ENCODE peak calls at places on chromosome 13, in four cellular contexts. T is GM06990, N is ovary, F is ascending aorta. P is an unnamed sample.

GRCh38 chr13:24997367-24997967 is 98.5 kb upstream of the PABPC3 start:
- DNase-seq in T (no peak), N (no peak), F (no peak), P (no peak)

GRCh38 chr13:38045278-38046048 is 175.9 kb upstream of the TRPC4 start:
- DNase-seq in T (no peak), N (no peak), F (no peak), P (no peak)

GRCh38 chr13:49304763-49305695 is 57.3 kb downstream of the CDADC1 start:
- DNase-seq in T (no peak), N (no peak), F (no peak), P (no peak)

GRCh38 chr13:114064516-114065140 is 67.8 kb downstream of the RASA3 start:
- DNase-seq in T (no peak), N (peak), F (no peak), P (no peak)

GRCh38 chr13:91722267-91722884 is 324.0 kb downstream of the GPC5 start:
- DNase-seq in T (no peak), N (no peak), F (no peak), P (no peak)

GRCh38 chr13:105817498-105817897 is 718.0 kb downstream of the EFNB2 start:
- DNase-seq in T (no peak), N (no peak), F (no peak), P (no peak)

GRCh38 chr13:110499621-110500281 is 61.8 kb downstream of the RAB20 start:
- DNase-seq in T (no peak), N (no peak), F (no peak), P (no peak)

GRCh38 chr13:51823861-51824260 is 19.9 kb upstream of the DHRS12 start:
- DNase-seq in T (no peak), N (no peak), F (no peak), P (no peak)

GRCh38 chr13:79318664-79319063 is 87.4 kb downstream of the RBM26 start:
- DNase-seq in T (no peak), N (no peak), F (no peak), P (no peak)

GRCh38 chr13:45368571-45368970 is 27.6 kb upstream of the TPT1 start:
- DNase-seq in T (no peak), N (no peak), F (no peak), P (no peak)

GRCh38 chr13:102141625-102142472 is 260.0 kb downstream of the FGF14 start:
- DNase-seq in T (no peak), N (no peak), F (no peak), P (no peak)

GRCh38 chr13:48838193-48839000 is 137.3 kb upstream of the FNDC3A start:
- DNase-seq in T (no peak), N (no peak), F (no peak), P (no peak)

GRCh38 chr13:35549481-35549880 is 73.0 kb upstream of the MAB21L1 start:
- DNase-seq in T (peak), N (no peak), F (no peak), P (no peak)

GRCh38 chr13:30572859-30573275 is 44.9 kb upstream of the USPL1 start:
- DNase-seq in T (no peak), N (no peak), F (no peak), P (no peak)

GRCh38 chr13:40993987-40994386 is 25.1 kb downstream of the ELF1 start:
- DNase-seq in T (no peak), N (no peak), F (no peak), P (no peak)

GRCh38 chr13:41577437-41577836 is 120.1 kb downstream of the RGCC start:
- DNase-seq in T (no peak), N (no peak), F (peak), P (no peak)

GRCh38 chr13:87005511-87005910 is 665.7 kb upstream of the SLITRK5 start:
- DNase-seq in T (no peak), N (no peak), F (no peak), P (no peak)

GRCh38 chr13:64471916-64472315 is 2758.2 kb downstream of the PCDH9 start:
- DNase-seq in T (no peak), N (no peak), F (no peak), P (no peak)

GRCh38 chr13:75432811-75433244 is 49.1 kb downstream of the TBC1D4 start:
- DNase-seq in T (no peak), N (no peak), F (no peak), P (no peak)

GRCh38 chr13:74206855-74207254 is 72.7 kb upstream of the KLF12 start:
- DNase-seq in T (no peak), N (no peak), F (no peak), P (no peak)

GRCh38 chr13:111184685-111185401 is 69.7 kb downstream of the ARHGEF7 start:
- DNase-seq in T (peak), N (no peak), F (no peak), P (peak)

GRCh38 chr13:54373211-54373610 is 1344.6 kb downstream of the OLFM4 start:
- DNase-seq in T (no peak), N (no peak), F (no peak), P (no peak)

GRCh38 chr13:68056816-68057710 is 826.9 kb upstream of the PCDH9 start:
- DNase-seq in T (no peak), N (no peak), F (no peak), P (no peak)

GRCh38 chr13:24860775-24861174 is 96.8 kb downstream of the RNF17 start:
- DNase-seq in T (no peak), N (no peak), F (no peak), P (no peak)

GRCh38 chr13:24050292-24050711 is 110.2 kb upstream of the SPATA13 start:
- DNase-seq in T (no peak), N (peak), F (no peak), P (no peak)

GRCh38 chr13:110914293-110915056 is 394 bp downstream of the ANKRD10 start:
- DNase-seq in T (peak), N (peak), F (peak), P (no peak)

GRCh38 chr13:95956589-95957148 is 96.5 kb downstream of the UGGT2 start:
- DNase-seq in T (peak), N (no peak), F (no peak), P (no peak)

GRCh38 chr13:47546963-47547345 is 454.1 kb downstream of the SUCLA2 start:
- DNase-seq in T (no peak), N (no peak), F (no peak), P (no peak)

GRCh38 chr13:29294869-29295268 is 300.6 kb downstream of the SLC7A1 start:
- DNase-seq in T (no peak), N (no peak), F (no peak), P (no peak)
- H3K4me3 ChIP-seq in T (no peak), N (no peak), F (no peak), P (no peak)

GRCh38 chr13:77506874-77507273 is 28.6 kb upstream of the SCEL start:
- DNase-seq in T (no peak), N (no peak), F (no peak), P (no peak)
- TF ChIP-seq CTCF in T (no peak), N (no peak), F (no peak), P (no peak)

GRCh38 chr13:112970552-112971287 is 1.7 kb downstream of the MCF2L start:
- DNase-seq in T (no peak), N (peak), F (no peak), P (no peak)

GRCh38 chr13:112971288-112971643 is 2.3 kb downstream of the MCF2L start:
- DNase-seq in T (no peak), N (peak), F (no peak), P (no peak)

GRCh38 chr13:112968380-112968909 is 569 bp upstream of the MCF2L start:
- DNase-seq in T (no peak), N (peak), F (no peak), P (no peak)

GRCh38 chr13:112968910-112969691 is at the start of gene MCF2L:
- DNase-seq in T (peak), N (peak), F (no peak), P (no peak)

DNA sequence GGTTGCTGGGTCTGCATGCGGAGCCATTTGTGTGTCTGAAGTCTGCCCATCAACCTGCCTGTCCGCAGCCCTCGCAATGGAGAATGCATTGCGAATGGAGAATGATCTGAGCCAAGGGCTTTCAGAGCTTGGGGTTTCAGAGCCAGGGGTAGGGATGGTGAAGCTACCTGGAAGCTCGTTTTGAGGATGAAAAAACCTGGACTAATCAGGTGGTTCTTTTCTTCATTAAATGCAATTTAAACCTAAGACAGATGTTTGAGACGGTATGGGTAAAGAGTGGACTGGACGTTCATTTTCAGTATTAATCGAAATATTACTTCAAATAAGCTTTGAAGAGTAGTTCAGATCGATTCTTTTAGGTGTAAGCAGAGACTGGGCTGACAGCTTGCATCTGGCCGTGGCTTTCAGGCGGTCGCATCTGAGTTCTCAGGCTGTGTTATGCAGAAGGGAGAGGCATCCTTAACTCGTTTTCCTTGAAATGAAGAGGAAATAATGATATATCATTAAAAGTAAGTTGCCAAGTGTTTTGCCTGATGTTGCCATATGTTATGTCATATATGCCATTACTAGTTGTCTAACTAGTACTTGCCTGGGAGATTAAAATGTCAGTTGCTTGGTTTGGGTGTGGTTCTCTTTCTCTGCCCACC is 801 bp downstream of the MCF2L start:
- DNase-seq in T (no peak), N (peak), F (no peak), P (no peak)
- H3K4me3 ChIP-seq in T (no peak), N (peak), F (peak), P (peak)

GRCh38 chr13:89574077-89574476 is 1773.4 kb upstream of the MIR17HG start:
- DNase-seq in T (no peak), N (no peak), F (no peak), P (no peak)

GRCh38 chr13:89571676-89572075 is 1775.8 kb upstream of the MIR17HG start:
- DNase-seq in T (no peak), N (no peak), F (no peak), P (no peak)

GRCh38 chr13:89577301-89577700 is 1770.2 kb upstream of the MIR17HG start:
- DNase-seq in T (no peak), N (no peak), F (no peak), P (no peak)
- TF ChIP-seq CTCF in T (no peak), N (no peak), F (no peak), P (no peak)

DNA sequence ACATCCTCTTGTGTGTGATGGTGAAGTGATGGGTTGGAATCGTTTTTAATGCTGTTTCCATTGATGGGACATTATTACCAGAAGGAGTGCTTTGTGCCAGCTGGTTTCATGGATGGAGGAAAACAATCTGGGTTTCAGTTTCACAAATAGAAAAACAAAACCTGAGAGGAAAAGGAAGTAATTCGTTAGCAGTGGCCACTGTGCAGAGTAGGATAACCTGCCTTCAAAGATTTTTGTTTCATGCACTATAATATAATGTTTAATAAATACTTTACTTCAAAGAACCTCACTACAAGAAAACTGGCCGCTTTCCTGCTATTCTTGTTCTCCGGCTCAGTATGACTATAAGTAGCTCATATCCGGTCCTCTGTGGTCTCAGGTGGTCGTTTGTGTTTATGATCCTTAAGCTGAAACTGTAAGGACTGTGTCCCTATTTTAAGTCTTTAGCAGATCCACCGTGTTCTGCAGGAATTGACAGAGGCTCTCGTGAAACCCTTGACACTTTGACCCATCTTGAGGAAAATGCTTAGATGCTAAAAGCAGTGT is 104.7 kb downstream of the GGACT start:
- DNase-seq in T (no peak), N (no peak), F (no peak), P (no peak)
- H3K4me3 ChIP-seq in T (no peak), N (no peak), F (no peak), P (no peak)

DNA sequence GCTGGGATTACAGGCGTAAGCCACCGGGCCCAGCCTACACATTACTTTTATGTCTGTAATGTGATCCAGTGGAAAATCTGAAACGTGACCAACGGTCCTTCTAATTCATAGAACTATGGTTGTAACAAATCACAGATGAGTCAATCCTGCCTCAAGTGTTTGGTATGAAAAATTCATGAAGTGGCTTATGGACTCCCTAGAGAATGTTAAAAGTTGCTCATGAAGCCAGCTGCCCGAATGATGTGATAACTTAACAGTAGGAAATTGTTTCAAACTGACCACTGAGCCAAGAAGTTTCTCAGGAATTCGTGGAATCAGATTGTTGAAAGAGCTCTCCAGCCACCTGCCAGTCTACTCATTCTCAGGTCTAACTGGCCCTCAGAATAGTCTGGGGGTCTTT is 59.4 kb upstream of the FARP1 start:
- DNase-seq in T (no peak), N (no peak), F (no peak), P (no peak)
- TF ChIP-seq CTCF in T (no peak), N (no peak), F (no peak), P (no peak)

GRCh38 chr13:98652721-98653470 is 76.0 kb upstream of the STK24 start:
- DNase-seq in T (no peak), N (no peak), F (no peak), P (no peak)
- H3K4me3 ChIP-seq in T (no peak), N (no peak), F (no peak), P (no peak)

GRCh38 chr13:72562686-72563085 is 164.7 kb downstream of the MZT1 start:
- DNase-seq in T (no peak), N (no peak), F (no peak), P (no peak)

GRCh38 chr13:72565893-72566292 is 161.5 kb downstream of the MZT1 start:
- DNase-seq in T (no peak), N (no peak), F (no peak), P (no peak)

GRCh38 chr13:72561791-72562190 is 165.6 kb downstream of the MZT1 start:
- DNase-seq in T (no peak), N (no peak), F (no peak), P (no peak)

GRCh38 chr13:72570019-72570418 is 157.4 kb downstream of the MZT1 start:
- DNase-seq in T (no peak), N (no peak), F (no peak), P (peak)

GRCh38 chr13:72567566-72567965 is 159.9 kb downstream of the MZT1 start:
- DNase-seq in T (no peak), N (no peak), F (no peak), P (no peak)
- TF ChIP-seq CTCF in T (no peak), N (no peak), F (no peak), P (no peak)

DNA sequence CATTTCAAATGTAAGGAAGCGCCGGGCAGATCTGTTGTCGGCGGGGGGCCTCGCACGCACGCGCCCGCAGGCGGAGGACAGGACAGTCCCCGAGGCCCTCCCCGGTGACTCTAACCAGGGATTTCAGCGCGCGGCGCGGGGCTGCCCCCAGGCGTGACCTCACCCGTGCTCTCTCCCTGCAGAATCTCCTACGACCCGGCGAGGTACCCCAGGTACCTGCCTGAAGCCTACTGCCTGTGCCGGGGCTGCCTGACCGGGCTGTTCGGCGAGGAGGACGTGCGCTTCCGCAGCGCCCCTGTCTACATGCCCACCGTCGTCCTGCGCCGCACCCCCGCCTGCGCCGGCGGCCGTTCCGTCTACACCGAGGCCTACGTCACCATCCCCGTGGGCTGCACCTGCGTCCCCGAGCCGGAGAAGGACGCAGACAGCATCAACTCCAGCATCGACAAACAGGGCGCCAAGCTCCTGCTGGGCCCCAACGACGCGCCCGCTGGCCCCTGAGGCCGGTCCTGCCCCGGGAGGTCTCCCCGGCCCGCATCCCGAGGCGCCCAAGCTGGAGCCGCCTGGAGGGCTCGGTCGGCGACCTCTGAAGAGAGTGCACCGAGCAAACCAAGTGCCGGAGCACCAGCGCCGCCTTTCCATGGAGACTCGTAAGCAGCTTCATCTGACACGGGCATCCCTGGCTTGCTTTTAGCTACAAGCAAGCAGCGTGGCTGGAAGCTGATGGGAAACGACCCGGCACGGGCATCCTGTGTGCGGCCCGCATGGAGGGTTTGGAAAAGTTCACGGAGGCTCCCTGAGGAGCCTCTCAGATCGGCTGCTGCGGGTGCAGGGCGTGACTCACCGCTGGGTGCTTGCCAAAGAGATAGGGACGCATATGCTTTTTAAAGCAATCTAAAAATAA is 18.2 kb downstream of the IL17D start:
- DNase-seq in T (no peak), N (peak), F (no peak), P (no peak)
- H3K4me3 ChIP-seq in T (peak), N (peak), F (peak), P (no peak)

P was measured in GM12864.